ENCODE peak calls at places on chromosomes 16 and 17, in four cellular contexts. One of them, this sample, is unnamed.

GRCh38 chr16:83940157-83940556 is 12.9 kb upstream of the OSGIN1 start:
- DNase-seq in GM06990: no peak
- DNase-seq in right lobe of liver: no peak
- DNase-seq in SK-N-SH: no peak
- DNase-seq in this sample: no peak

GRCh38 chr17:59292174-59292523 is 39.3 kb upstream of the YPEL2 start:
- DNase-seq in GM06990: no peak
- DNase-seq in right lobe of liver: no peak
- DNase-seq in SK-N-SH: no peak
- DNase-seq in this sample: no peak

GRCh38 chr16:27253526-27253930 is 15.0 kb downstream of the NSMCE1 start:
- DNase-seq in GM06990: no peak
- DNase-seq in right lobe of liver: peak
- DNase-seq in SK-N-SH: no peak
- DNase-seq in this sample: no peak

GRCh38 chr17:80371196-80371595 is 43.8 kb upstream of the ENDOV start:
- DNase-seq in GM06990: no peak
- DNase-seq in right lobe of liver: no peak
- DNase-seq in SK-N-SH: no peak
- DNase-seq in this sample: no peak

GRCh38 chr17:80461527-80462166 is 14.8 kb downstream of the NPTX1 start:
- DNase-seq in GM06990: no peak
- DNase-seq in right lobe of liver: no peak
- DNase-seq in SK-N-SH: no peak
- DNase-seq in this sample: no peak

GRCh38 chr16:8355714-8356113 is 234.6 kb downstream of the TMEM114 start:
- DNase-seq in GM06990: no peak
- DNase-seq in right lobe of liver: no peak
- DNase-seq in SK-N-SH: peak
- DNase-seq in this sample: no peak

GRCh38 chr16:26951950-26952349 is 114.8 kb upstream of the C16orf82 start:
- DNase-seq in GM06990: no peak
- DNase-seq in right lobe of liver: no peak
- DNase-seq in SK-N-SH: no peak
- DNase-seq in this sample: no peak

GRCh38 chr17:30304778-30305177 is 13.0 kb upstream of the BLMH start:
- DNase-seq in GM06990: no peak
- DNase-seq in right lobe of liver: no peak
- DNase-seq in SK-N-SH: no peak
- DNase-seq in this sample: no peak

GRCh38 chr17:32020943-32021617 is 13.9 kb downstream of the LRRC37B start:
- DNase-seq in GM06990: no peak
- DNase-seq in right lobe of liver: no peak
- DNase-seq in SK-N-SH: no peak
- DNase-seq in this sample: no peak

GRCh38 chr16:57723170-57723569 is 12.4 kb upstream of the KATNB1 start:
- DNase-seq in GM06990: no peak
- DNase-seq in right lobe of liver: no peak
- DNase-seq in SK-N-SH: no peak
- DNase-seq in this sample: no peak

GRCh38 chr17:39711851-39712250 is 12.0 kb downstream of the ERBB2 start:
- DNase-seq in GM06990: no peak
- DNase-seq in right lobe of liver: no peak
- DNase-seq in SK-N-SH: no peak
- DNase-seq in this sample: no peak

GRCh38 chr16:73147958-73148357 is 100.0 kb upstream of the ZFHX3 start:
- DNase-seq in GM06990: no peak
- DNase-seq in right lobe of liver: no peak
- DNase-seq in SK-N-SH: no peak
- DNase-seq in this sample: no peak

GRCh38 chr17:30942311-30943079 is 20.8 kb downstream of the ADAP2 start:
- DNase-seq in GM06990: no peak
- DNase-seq in right lobe of liver: no peak
- DNase-seq in SK-N-SH: no peak
- DNase-seq in this sample: no peak

GRCh38 chr16:81429045-81429521 is 15.5 kb upstream of the CMIP start:
- DNase-seq in GM06990: no peak
- DNase-seq in right lobe of liver: peak
- DNase-seq in SK-N-SH: peak
- DNase-seq in this sample: peak

GRCh38 chr16:79653337-79654000 is 52.9 kb upstream of the MAF start:
- DNase-seq in GM06990: no peak
- DNase-seq in right lobe of liver: no peak
- DNase-seq in SK-N-SH: peak
- DNase-seq in this sample: no peak

GRCh38 chr17:82010575-82011525 is 11.8 kb downstream of the CENPX start:
- DNase-seq in GM06990: no peak
- DNase-seq in right lobe of liver: no peak
- DNase-seq in SK-N-SH: no peak
- DNase-seq in this sample: no peak

GRCh38 chr16:11253009-11253994 is 2.7 kb downstream of the SOCS1 start:
- DNase-seq in GM06990: peak
- DNase-seq in right lobe of liver: no peak
- DNase-seq in SK-N-SH: no peak
- DNase-seq in this sample: peak
- H3K4me3 ChIP-seq in GM06990: peak
- H3K4me3 ChIP-seq in right lobe of liver: peak
- H3K4me3 ChIP-seq in SK-N-SH: peak
- H3K4me3 ChIP-seq in this sample: peak

DNA sequence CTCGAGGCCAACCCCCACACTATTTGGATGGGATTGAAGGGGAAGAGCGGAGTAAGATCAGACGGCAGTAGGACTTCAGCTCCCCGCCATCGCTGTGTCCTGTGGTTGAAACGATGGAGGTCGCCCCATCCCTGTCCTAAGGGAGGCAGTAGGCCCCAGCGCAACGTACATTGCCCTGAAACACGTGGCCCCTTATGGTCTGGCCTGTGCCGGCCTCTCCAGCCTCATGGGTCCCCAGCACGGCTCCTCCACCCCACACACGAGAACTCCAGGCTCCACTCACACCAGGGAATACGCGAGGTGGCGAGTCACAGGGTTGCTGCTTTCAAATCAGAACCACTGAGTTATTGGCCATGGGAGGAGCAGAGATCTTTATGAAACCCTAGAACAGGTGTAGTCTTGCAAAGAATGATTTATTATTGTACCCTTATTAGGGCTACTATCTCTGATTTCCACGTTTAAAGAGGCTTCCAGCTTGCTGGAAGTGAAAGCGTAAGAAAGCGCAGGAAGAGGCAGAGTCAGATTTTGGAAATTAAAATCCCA is 669 bp upstream of the DCTPP1 start:
- DNase-seq in GM06990: no peak
- DNase-seq in right lobe of liver: no peak
- DNase-seq in SK-N-SH: peak
- DNase-seq in this sample: no peak
- TF ChIP-seq CTCF in GM06990: no peak
- TF ChIP-seq CTCF in right lobe of liver: no peak
- TF ChIP-seq CTCF in SK-N-SH: no peak
- TF ChIP-seq CTCF in this sample: no peak

DNA sequence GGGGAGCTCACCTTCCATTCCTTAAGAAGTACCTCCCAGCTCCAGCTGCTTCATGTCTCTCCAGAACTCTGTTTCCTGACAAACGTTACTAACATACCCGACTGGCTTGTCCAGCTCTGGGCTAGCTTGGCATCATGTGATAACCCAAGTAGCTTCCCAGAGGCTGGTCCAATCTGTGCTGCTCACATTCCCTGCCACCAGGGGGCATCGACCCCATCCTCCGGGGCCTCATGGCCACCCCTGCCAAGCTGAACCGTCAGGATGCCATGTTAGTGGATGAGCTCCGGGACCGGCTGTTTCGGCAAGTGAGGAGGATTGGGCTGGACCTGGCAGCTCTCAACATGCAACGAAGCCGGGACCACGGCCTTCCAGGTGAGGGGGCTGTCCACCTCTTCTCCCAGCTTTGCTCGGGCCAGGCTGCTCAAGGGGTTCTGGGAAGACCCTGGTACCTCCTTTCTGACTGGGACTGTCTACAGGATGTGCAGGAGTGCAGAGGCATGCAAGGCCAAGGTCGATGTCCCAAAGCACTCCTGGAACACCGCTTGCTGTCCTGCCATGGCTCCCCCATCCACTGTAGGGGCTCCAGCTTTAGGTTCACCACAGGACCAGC is 7.6 kb downstream of the EPX start:
- DNase-seq in GM06990: peak
- DNase-seq in right lobe of liver: peak
- DNase-seq in SK-N-SH: peak
- DNase-seq in this sample: peak
- H3K4me3 ChIP-seq in GM06990: no peak
- H3K4me3 ChIP-seq in right lobe of liver: no peak
- H3K4me3 ChIP-seq in SK-N-SH: no peak
- H3K4me3 ChIP-seq in this sample: no peak

GRCh38 chr17:8488931-8489330 is 53.2 kb downstream of the NDEL1 start:
- DNase-seq in GM06990: no peak
- DNase-seq in right lobe of liver: no peak
- DNase-seq in SK-N-SH: no peak
- DNase-seq in this sample: no peak
- TF ChIP-seq CTCF in GM06990: no peak
- TF ChIP-seq CTCF in right lobe of liver: peak
- TF ChIP-seq CTCF in SK-N-SH: no peak
- TF ChIP-seq CTCF in this sample: no peak